ENCODE peak calls at places on chromosomes 6 and 20, in six cellular contexts. K is hepatocyte, X is neural progenitor cell, E is HCT116, U is MM.1S, Q is GM23338. O is an unnamed sample. For H3K4me1, the result is how much of the 10 kb centered on the place peaks cover.

GRCh38 chr6:39934060-39934757 is at the start of gene MOCS1:
- DNase-seq in K (peak), Q (peak), E (peak), X (peak), U (peak), O (no peak)

GRCh38 chr6:44297063-44298038 is 15.8 kb downstream of the AARS2 start:
- DNase-seq in K (peak), U (no peak), Q (peak), E (no peak), X (peak), O (no peak)

GRCh38 chr6:67544851-67545452 is 1090.1 kb upstream of the ADGRB3 start:
- DNase-seq in K (no peak), X (no peak), U (no peak), Q (peak), E (no peak), O (peak)

GRCh38 chr6:104522533-104522932 is 337.2 kb downstream of the HACE1 start:
- DNase-seq in U (no peak), E (no peak), Q (no peak), X (no peak), K (no peak), O (no peak)

GRCh38 chr6:134532694-134533624 is 215.0 kb upstream of the SGK1 start:
- DNase-seq in K (no peak), U (no peak), Q (no peak), E (no peak), X (no peak), O (no peak)

GRCh38 chr6:108115598-108116058 is 41.1 kb upstream of the OSTM1 start:
- DNase-seq in U (no peak), X (peak), Q (peak), K (peak), E (peak), O (no peak)

GRCh38 chr6:129131282-129131681 is 248.3 kb downstream of the LAMA2 start:
- DNase-seq in U (no peak), K (no peak), Q (no peak), X (no peak), E (no peak), O (no peak)

GRCh38 chr6:81158956-81159355 is 593.5 kb downstream of the TENT5A start:
- DNase-seq in X (no peak), K (no peak), Q (no peak), E (no peak), U (no peak), O (no peak)

GRCh38 chr20:62675156-62675871 is 33.0 kb downstream of the SLCO4A1 start:
- DNase-seq in X (no peak), U (no peak), K (no peak), Q (no peak), E (no peak), O (no peak)

GRCh38 chr6:104754788-104755409 is 104.8 kb downstream of the HACE1 start:
- DNase-seq in E (no peak), Q (no peak), K (no peak), X (no peak), U (no peak), O (no peak)

GRCh38 chr20:19633985-19634384 is 124.1 kb upstream of the RIN2 start:
- DNase-seq in Q (no peak), U (no peak), K (peak), X (no peak), E (no peak), O (no peak)

GRCh38 chr6:18478610-18479009 is 91.5 kb downstream of the RNF144B start:
- DNase-seq in X (no peak), K (no peak), E (no peak), Q (no peak), U (no peak), O (no peak)

DNA sequence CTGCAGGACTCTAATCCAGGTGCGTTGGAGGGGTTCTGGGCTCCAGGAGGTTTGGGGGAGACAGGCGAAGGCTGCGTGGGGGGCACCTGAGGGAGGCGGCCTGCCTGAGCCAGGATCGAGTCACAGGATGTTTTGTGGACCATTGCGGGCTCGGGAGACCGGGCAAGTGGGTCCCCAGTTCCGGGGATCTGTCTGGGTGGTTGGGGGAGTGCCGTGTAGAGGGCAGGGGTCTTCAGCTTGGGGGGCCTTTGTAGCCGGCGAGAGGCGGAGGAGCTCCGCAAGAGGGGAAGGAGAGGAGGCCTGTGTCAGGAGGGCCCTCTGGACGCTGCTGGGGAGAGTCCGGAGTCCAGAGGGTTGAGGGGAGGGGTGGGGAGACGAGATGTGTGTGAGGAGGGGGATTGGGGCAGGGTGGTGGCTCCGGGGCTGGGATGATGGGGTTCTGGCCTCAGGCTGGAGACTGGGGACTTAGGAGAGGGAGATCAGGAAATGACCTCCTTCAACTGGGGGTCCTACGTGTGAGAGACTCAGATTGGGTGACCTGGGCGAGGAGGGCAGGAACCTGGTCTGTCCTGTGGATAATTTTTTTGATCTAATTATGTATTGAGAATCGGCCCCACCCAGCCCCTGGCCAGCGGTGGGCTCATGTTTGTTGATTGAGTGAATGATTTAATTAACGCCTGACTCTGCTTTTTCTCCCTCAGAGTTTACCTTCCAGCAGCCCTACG is 505 bp downstream of the SNAI1 start:
- DNase-seq in E (no peak), K (no peak), X (peak), U (no peak), Q (no peak), O (no peak)
- H3K4me1 ChIP-seq in E (half or more), K (under half), X (half or more), U (under half), Q (half or more), O (under half)

GRCh38 chr6:139713911-139714527 is 339.6 kb upstream of the CITED2 start:
- DNase-seq in U (no peak), E (no peak), Q (no peak), X (no peak), K (peak), O (no peak)
- TF ChIP-seq EZH2phosphoT487 in U (no peak), E (no peak), Q (no peak), X (no peak), K (no peak), O (no peak)

GRCh38 chr20:24314053-24314452 is 155.4 kb upstream of the SYNDIG1 start:
- DNase-seq in Q (no peak), X (no peak), E (no peak), K (no peak), U (no peak), O (no peak)
- H3K4me1 ChIP-seq in Q (under half), X (under half), E (under half), K (under half), U (under half), O (under half)

GRCh38 chr6:38508894-38509293 is 130.8 kb downstream of the BTBD9 start:
- DNase-seq in E (no peak), K (no peak), X (no peak), Q (peak), U (no peak), O (no peak)

GRCh38 chr6:38508286-38508685 is 131.4 kb downstream of the BTBD9 start:
- DNase-seq in K (no peak), X (no peak), U (no peak), E (no peak), Q (no peak), O (no peak)

GRCh38 chr6:38510205-38510604 is 129.5 kb downstream of the BTBD9 start:
- DNase-seq in E (no peak), K (no peak), U (no peak), X (no peak), Q (no peak), O (no peak)

GRCh38 chr6:38512211-38512610 is 127.5 kb downstream of the BTBD9 start:
- DNase-seq in X (no peak), U (no peak), E (no peak), K (no peak), Q (no peak), O (no peak)

GRCh38 chr6:38509713-38510112 is 130.0 kb downstream of the BTBD9 start:
- DNase-seq in K (peak), U (no peak), E (peak), Q (peak), X (no peak), O (no peak)
- TF ChIP-seq EZH2phosphoT487 in K (no peak), U (no peak), E (no peak), Q (no peak), X (no peak), O (no peak)

GRCh38 chr6:149336529-149336928 is 19.0 kb downstream of the TAB2 start:
- DNase-seq in X (no peak), E (no peak), K (peak), U (no peak), Q (no peak), O (no peak)

GRCh38 chr6:149335924-149336323 is 18.4 kb downstream of the TAB2 start:
- DNase-seq in E (peak), Q (no peak), K (peak), X (no peak), U (no peak), O (no peak)

GRCh38 chr6:149340200-149340599 is 22.7 kb downstream of the TAB2 start:
- DNase-seq in K (no peak), E (no peak), Q (no peak), U (no peak), X (no peak), O (no peak)

GRCh38 chr6:149334682-149335160 is 17.2 kb downstream of the TAB2 start:
- DNase-seq in K (peak), E (peak), U (no peak), X (no peak), Q (peak), O (no peak)

GRCh38 chr6:149337330-149337729 is 19.8 kb downstream of the TAB2 start:
- DNase-seq in X (no peak), K (no peak), E (no peak), U (no peak), Q (no peak), O (no peak)
- H3K4me1 ChIP-seq in X (under half), K (half or more), E (half or more), U (under half), Q (under half), O (under half)